ENCODE peak calls at places on chromosomes 16 and 17, in seven cellular contexts. Z is AG04449; I is H7; F is PC-3; T is A549; M is naive thymus-derived CD4-positive, alpha-beta T cell; G is heart right ventricle. C is an unnamed sample.

GRCh38 chr16:64152010-64152767 is 969.7 kb downstream of the CDH11 start:
- DNase-seq in T (no peak), M (no peak), F (no peak), Z (no peak), G (no peak), I (no peak), C (no peak)

GRCh38 chr17:22142091-22142490 is 449.8 kb downstream of the KCNJ18 start:
- DNase-seq in T (no peak), F (no peak), M (no peak), Z (no peak), I (no peak), G (no peak), C (no peak)

GRCh38 chr17:71033336-71033735 is 864.0 kb downstream of the KCNJ2 start:
- DNase-seq in I (no peak), G (no peak), F (no peak), M (no peak), Z (no peak), T (no peak), C (no peak)

GRCh38 chr16:12853972-12854371 is 47.4 kb upstream of the SHISA9 start:
- DNase-seq in I (no peak), M (no peak), G (no peak), Z (no peak), T (no peak), F (no peak), C (no peak)

GRCh38 chr17:58534901-58535421 is 20.5 kb upstream of the MTMR4 start:
- DNase-seq in M (no peak), Z (no peak), I (no peak), F (peak; percentile 53), T (peak; percentile 59), G (no peak), C (no peak)

GRCh38 chr16:87550510-87550961 is 51.8 kb upstream of the JPH3 start:
- DNase-seq in I (peak; percentile 96), M (peak; percentile 71), T (peak; percentile 25), G (peak; percentile 57), F (peak; percentile 31), Z (no peak), C (peak; percentile 47)

GRCh38 chr16:707062-707538 is 1.5 kb upstream of the FBXL16 start:
- DNase-seq in G (no peak), F (no peak), I (no peak), Z (no peak), M (no peak), T (peak; percentile 57), C (no peak)

GRCh38 chr16:48525201-48526057 is 84.6 kb downstream of the N4BP1 start:
- DNase-seq in M (no peak), T (no peak), I (no peak), Z (no peak), G (no peak), F (no peak), C (no peak)

GRCh38 chr16:74700206-74701040 is at the start of gene MLKL:
- DNase-seq in M (peak; percentile 65), Z (no peak), F (peak; percentile 62), T (peak; percentile 66), I (peak; percentile 66), G (peak; percentile 64), C (peak; percentile 48)

GRCh38 chr17:72604518-72604917 is 483.7 kb downstream of the SOX9 start:
- DNase-seq in G (no peak), T (no peak), F (no peak), I (no peak), Z (no peak), M (no peak), C (no peak)

GRCh38 chr16:71723537-71724319 is 773 bp downstream of the PHLPP2 start:
- DNase-seq in G (peak; percentile 85), Z (no peak), M (peak; percentile 88), F (peak; percentile 73), T (peak; percentile 72), I (peak; percentile 95), C (peak; percentile 86)

GRCh38 chr16:8948069-8948593 is 15.6 kb downstream of the USP7 start:
- DNase-seq in G (no peak), T (no peak), Z (no peak), M (no peak), I (no peak), F (no peak), C (no peak)
- H3K4me3 ChIP-seq in G (no peak overlapping the region), T (no peak overlapping the region), Z (no peak overlapping the region), M (no peak overlapping the region), I (no peak overlapping the region), F (no peak overlapping the region), C (no peak overlapping the region)

GRCh38 chr17:76716146-76716833 is 5.5 kb upstream of the MXRA7 start:
- DNase-seq in I (no peak), Z (peak; percentile 98), M (no peak), T (no peak), G (no peak), F (no peak), C (peak; percentile 27)
- H3K4me3 ChIP-seq in I (no peak overlapping the region), Z (no peak overlapping the region), M (no peak overlapping the region), T (no peak overlapping the region), G (no peak overlapping the region), F (no peak overlapping the region), C (no peak overlapping the region)

GRCh38 chr17:77734371-77735050 is 224.0 kb upstream of the TNRC6C start:
- DNase-seq in T (peak; percentile 37), G (peak; percentile 95), I (peak; percentile 88), M (peak; percentile 1), Z (no peak), F (no peak), C (no peak)

GRCh38 chr17:77735051-77735340 is 223.5 kb upstream of the TNRC6C start:
- DNase-seq in I (no peak), Z (no peak), G (peak; percentile 28), F (no peak), M (no peak), T (no peak), C (no peak)

GRCh38 chr17:77736721-77737120 is 221.8 kb upstream of the TNRC6C start:
- DNase-seq in G (no peak), T (no peak), M (no peak), I (peak; percentile 48), F (no peak), Z (no peak), C (no peak)

GRCh38 chr17:77736207-77736600 is 222.3 kb upstream of the TNRC6C start:
- DNase-seq in Z (no peak), G (no peak), M (no peak), F (no peak), T (no peak), I (peak; percentile 78), C (no peak)

DNA sequence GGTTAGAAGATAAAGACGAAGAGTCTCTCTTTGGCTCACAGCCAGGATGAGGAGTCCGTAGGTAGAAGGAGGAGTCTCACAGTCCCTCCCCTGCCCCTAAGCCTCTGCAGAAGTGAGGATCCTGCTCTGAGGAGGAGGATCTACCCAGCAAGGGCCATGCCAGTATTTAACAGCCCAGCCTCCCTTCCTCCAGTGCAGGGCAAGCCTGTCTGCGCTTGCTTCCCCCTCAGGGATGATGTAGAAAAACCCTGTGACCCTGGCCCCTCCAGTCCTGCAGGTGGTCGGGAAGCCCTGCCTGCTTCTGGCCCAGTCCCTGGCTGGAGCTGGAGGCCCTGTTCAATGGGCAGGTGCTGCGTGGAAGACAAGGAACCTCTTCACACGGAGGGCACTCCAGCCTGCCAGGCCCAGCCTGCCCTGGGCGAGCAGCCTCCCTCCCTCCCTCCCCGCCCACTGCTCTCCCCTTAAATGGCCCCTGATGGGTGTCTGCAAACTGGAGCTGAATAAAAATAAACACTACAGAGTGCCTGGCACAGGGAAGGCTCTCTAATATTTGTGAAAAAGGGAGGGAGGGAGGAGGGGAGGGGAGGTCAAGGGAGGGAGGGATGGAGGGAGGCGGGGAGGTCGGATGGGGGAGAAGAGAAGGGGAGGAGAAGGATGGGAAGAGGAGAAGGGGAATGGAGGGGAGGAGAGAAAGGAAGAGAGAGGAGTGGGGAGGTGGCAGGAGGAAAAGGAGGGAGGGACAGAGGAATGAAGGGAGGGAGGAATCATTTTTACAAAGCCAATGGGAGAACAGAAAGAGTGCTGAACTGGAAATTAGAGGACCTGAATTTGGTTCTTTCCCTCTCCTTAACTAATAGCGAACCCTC is 222.9 kb upstream of the TNRC6C start:
- DNase-seq in T (no peak), I (peak; percentile 76), F (no peak), M (no peak), Z (no peak), G (peak; percentile 71), C (no peak)
- H3K4me3 ChIP-seq in T (no peak overlapping the region), I (no peak overlapping the region), F (no peak overlapping the region), M (no peak overlapping the region), Z (no peak overlapping the region), G (peak overlapping the region; percentile 28), C (no peak overlapping the region)

DNA sequence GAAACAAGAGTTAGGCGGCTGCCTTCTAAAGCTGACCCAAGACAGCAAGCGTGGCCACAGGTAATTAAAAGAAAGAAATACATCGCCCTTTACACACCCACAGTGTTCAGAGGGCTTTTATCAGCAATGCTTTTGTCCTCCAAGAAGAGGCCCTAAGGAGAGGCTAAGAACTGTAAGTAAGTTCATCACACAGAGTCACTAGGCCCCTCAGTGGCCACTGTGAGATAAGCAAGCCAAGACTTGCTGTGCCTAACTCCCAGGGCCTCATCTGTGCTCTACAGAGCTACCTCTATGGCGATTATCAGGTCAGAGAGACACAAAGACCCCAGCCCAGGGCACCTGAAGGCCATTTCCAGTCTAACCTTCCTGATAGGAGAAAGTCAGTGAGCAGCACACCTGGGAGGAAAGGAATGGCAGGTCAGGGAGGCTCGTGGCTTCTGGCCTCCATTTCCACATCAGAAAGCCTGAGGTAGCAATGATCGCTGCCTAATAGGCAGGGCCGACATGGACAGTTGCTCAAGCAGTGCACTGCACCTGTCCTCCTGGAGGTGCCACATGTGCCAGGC is 545.2 kb upstream of the CDH11 start:
- DNase-seq in I (peak; percentile 32), Z (peak; percentile 5), F (peak; percentile 24), G (no peak), M (no peak), T (no peak), C (no peak)
- H3K4me3 ChIP-seq in I (no peak overlapping the region), Z (no peak overlapping the region), F (no peak overlapping the region), G (no peak overlapping the region), M (no peak overlapping the region), T (no peak overlapping the region), C (no peak overlapping the region)

DNA sequence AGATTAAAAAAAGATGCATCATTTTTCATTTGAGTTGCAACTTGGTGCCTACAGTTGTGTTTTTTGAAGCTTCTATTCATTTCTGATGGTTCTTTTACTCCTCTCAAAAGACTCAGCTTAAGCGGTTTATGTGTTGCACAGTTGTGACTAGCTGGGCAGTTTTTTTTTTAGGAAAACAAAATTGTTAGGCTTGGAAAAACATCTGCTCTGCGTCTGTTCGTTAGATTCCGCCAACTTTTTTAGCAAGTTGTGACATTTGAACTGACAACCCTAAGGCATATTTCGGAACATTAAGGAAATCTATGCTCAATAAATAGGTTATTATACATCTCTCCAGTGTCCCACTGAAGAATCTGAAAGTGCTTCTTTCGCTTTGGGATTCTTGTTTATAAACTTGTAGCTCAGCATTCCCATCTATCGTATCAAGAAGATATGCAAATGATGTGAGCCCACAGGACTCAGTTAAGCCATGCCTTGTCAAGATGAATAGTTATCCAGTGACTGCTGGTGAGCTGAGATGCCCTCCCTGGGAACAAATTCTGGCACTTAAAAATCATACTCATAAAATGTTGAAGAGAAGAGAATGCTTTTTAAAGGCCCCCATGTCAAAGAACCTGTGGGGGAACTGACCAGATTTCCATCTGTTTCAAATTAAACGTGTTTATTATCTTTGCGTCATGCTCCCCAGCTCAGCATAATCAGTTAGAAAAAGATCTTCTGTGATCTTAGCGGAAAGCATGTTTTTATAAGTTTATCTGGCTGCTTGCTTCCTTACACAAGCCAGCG is 109.0 kb upstream of the FAM20A start:
- DNase-seq in G (no peak), M (no peak), T (no peak), I (no peak), F (no peak), Z (peak; percentile 69), C (no peak)
- H3K4me3 ChIP-seq in G (peak overlapping the region; percentile 2), M (no peak overlapping the region), T (no peak overlapping the region), I (no peak overlapping the region), F (no peak overlapping the region), Z (peak overlapping the region; percentile 4), C (no peak overlapping the region)

C was measured in CD4-positive, CD25-positive, alpha-beta regulatory T cell.